ENCODE peak calls at places on chromosomes 2 and 18, in five cellular contexts. V is K562, P is GM12878, I is HepG2, L is H1. M is an unnamed sample.

GRCh38 chr2:70103531-70104061 is 16.3 kb downstream of the PCBP1 start:
- DNase-seq in V (no peak), P (no peak), I (no peak), L (no peak), M (no peak)

GRCh38 chr2:66430906-66431619 is 3.9 kb upstream of the MEIS1 start:
- DNase-seq in V (no peak), P (no peak), I (no peak), L (no peak), M (no peak)

GRCh38 chr2:26479131-26479970 is 1.4 kb upstream of the OTOF start:
- DNase-seq in V (no peak), P (no peak), I (no peak), L (no peak), M (no peak)

GRCh38 chr2:102893870-102894269 is 132.0 kb downstream of the TMEM182 start:
- DNase-seq in V (no peak), P (no peak), I (no peak), L (no peak), M (no peak)

GRCh38 chr2:241769819-241770184 is 6.8 kb upstream of the GAL3ST2 start:
- DNase-seq in V (no peak), P (no peak), I (no peak), L (peak; percentile 44), M (no peak)

GRCh38 chr2:65420712-65421431 is 11.5 kb downstream of the SPRED2 start:
- DNase-seq in V (no peak), P (no peak), I (no peak), L (no peak), M (no peak)

GRCh38 chr18:21275645-21276044 is 33.6 kb downstream of the GREB1L start:
- DNase-seq in V (no peak), P (no peak), I (no peak), L (no peak), M (no peak)

GRCh38 chr2:239667431-239667985 is 266.7 kb upstream of the HDAC4 start:
- DNase-seq in V (no peak), P (no peak), I (no peak), L (no peak), M (no peak)

GRCh38 chr2:45946023-45946422 is 294.5 kb downstream of the PRKCE start:
- DNase-seq in V (no peak), P (no peak), I (no peak), L (no peak), M (no peak)

GRCh38 chr2:163028807-163029206 is 190.2 kb upstream of the KCNH7 start:
- DNase-seq in V (no peak), P (no peak), I (no peak), L (no peak), M (no peak)

GRCh38 chr18:79942786-79943607 is 8.5 kb downstream of the SLC66A2 start:
- DNase-seq in V (no peak), P (no peak), I (no peak), L (no peak), M (no peak)

GRCh38 chr18:9092665-9093064 is 9.8 kb upstream of the NDUFV2 start:
- DNase-seq in V (no peak), P (no peak), I (peak; percentile 97), L (no peak), M (no peak)

GRCh38 chr18:6521804-6522418 is 107.2 kb upstream of the L3MBTL4 start:
- DNase-seq in V (peak; percentile 50), P (peak; percentile 15), I (peak; percentile 53), L (peak; percentile 85), M (peak; percentile 83)

GRCh38 chr18:48841381-48842258 is 109.1 kb downstream of the SMAD7 start:
- DNase-seq in V (peak; percentile 54), P (no peak), I (peak; percentile 27), L (no peak), M (no peak)

GRCh38 chr2:11500702-11501303 is 33.0 kb upstream of the GREB1 start:
- DNase-seq in V (no peak), P (peak; percentile 45), I (no peak), L (no peak), M (no peak)

GRCh38 chr2:204357175-204357695 is 188.0 kb upstream of the PARD3B start:
- DNase-seq in V (no peak), P (no peak), I (no peak), L (no peak), M (no peak)

GRCh38 chr2:174153757-174154680 is 94.3 kb downstream of the OLA1 start:
- DNase-seq in V (no peak), P (no peak), I (no peak), L (no peak), M (no peak)

GRCh38 chr2:37886745-37887144 is 38.3 kb upstream of the RMDN2 start:
- DNase-seq in V (no peak), P (no peak), I (no peak), L (no peak), M (no peak)

GRCh38 chr2:127574656-127575055 is 39.2 kb downstream of the MYO7B start:
- DNase-seq in V (no peak), P (no peak), I (no peak), L (peak; percentile 20), M (no peak)

GRCh38 chr2:1769703-1770422 is 25.5 kb upstream of the PXDN start:
- DNase-seq in V (peak; percentile 83), P (no peak), I (peak; percentile 65), L (peak; percentile 95), M (peak; percentile 95)

GRCh38 chr2:47313141-47313691 is 89.7 kb upstream of the MSH2 start:
- DNase-seq in V (peak; percentile 50), P (no peak), I (peak; percentile 92), L (no peak), M (no peak)

GRCh38 chr18:30499721-30500120 is 542.8 kb downstream of the DSC3 start:
- DNase-seq in V (no peak), P (no peak), I (no peak), L (no peak), M (no peak)

GRCh38 chr2:203949228-203949627 is 12.7 kb downstream of the ICOS start:
- DNase-seq in V (no peak), P (no peak), I (no peak), L (no peak), M (no peak)

DNA sequence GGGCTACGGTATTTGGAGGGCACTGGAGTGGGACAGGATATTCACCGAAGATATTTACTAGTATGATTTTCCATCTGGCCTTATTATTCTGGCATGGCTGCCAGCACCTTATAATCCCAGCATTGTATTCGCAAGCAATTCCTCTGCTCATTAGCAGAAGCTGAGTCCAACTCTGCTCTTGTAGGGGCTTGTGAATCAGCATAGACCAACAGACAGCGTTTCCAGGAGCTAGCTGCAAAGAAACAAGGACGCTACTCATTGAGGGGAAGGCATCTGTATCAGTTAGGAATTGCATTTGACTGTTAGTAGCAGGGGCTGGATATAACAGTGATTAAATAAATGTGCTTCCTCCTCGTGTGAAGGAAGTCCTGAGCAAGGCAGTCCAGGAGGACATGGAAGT is 214.3 kb downstream of the C1D start:
- DNase-seq in V (no peak), P (no peak), I (no peak), L (no peak), M (no peak)
- TF ChIP-seq ATF2 in V (no peak), P (no peak), I (no peak), L (no peak), M (no peak)

DNA sequence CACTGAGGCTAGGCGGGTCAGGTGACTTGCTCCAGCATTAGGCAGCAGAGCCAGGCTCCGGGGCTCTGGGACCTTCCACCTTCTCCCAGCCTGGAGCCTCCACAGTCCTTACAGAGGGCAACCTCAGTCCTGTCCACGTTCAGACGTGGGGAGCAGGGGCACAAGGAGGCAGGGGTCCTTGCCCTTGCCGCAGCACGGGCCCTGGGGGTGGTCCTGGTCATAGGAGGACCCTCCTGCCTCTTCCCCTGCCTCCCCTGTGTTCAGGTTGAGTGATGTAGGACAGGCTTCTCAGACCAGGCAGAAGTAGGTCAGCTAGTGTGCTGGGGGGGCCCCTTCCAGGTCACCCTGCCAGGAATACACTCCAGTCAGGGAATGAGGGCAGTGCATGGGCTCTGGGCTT is 5.4 kb upstream of the ARHGEF4 start:
- DNase-seq in V (no peak), P (no peak), I (no peak), L (no peak), M (no peak)
- TF ChIP-seq CTCF in V (no peak), P (no peak), I (no peak), L (no peak), M (no peak)

GRCh38 chr2:134718956-134719814 is at the start of gene TMEM163:
- DNase-seq in V (peak; percentile 51), P (no peak), I (no peak), L (peak; percentile 66), M (peak; percentile 54)

GRCh38 chr2:134717706-134718094 is 1.1 kb downstream of the TMEM163 start:
- DNase-seq in V (no peak), P (no peak), I (no peak), L (no peak), M (peak; percentile 31)

GRCh38 chr2:134716716-134717585 is 1.8 kb downstream of the TMEM163 start:
- DNase-seq in V (no peak), P (no peak), I (no peak), L (no peak), M (no peak)

GRCh38 chr2:134715932-134716643 is 2.7 kb downstream of the TMEM163 start:
- DNase-seq in V (no peak), P (no peak), I (no peak), L (no peak), M (no peak)

DNA sequence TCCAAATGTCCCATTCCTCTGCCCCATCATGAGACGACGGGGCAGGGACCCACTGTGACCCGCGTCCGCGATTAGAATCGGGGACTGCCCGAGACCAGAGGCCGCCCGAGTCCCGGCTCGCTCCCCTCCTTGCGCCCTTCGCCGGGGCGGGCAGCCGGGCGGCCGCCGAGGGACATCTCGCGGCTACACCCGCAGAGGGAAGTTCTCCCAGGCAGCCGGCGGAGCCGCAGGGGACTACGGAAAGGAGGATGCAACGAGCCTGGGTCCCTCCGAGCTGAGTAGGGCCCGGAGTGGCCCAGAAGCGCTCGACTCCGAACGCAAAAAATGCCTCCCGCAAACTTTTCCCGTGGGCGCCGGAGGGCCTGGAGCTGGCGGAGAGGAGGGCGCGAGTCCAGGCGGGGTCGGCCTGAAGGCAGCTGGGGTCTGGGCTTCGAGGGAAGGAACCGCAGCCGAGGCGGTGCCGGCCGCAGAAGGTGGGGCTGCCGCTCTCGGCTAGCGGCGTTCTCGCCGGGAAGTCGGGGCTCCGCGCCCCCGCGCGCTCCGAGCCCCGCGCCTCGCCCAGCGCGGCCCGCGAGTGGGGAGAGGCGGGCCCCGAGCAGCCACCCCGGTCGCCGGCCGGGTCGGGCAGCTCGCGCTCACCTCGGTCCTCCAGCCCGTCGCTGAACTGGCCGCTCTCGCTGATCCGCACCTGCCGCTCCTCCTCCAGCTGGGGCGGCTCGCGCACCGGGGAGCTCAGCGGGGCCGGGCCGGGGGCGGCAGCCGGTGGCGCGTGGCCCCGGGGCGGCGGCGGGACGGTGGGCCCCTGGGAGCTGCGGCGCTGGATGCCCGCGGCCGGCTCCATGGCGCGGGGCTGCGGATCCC is 475 bp downstream of the TMEM163 start:
- DNase-seq in V (no peak), P (no peak), I (no peak), L (peak; percentile 77), M (peak; percentile 50)
- TF ChIP-seq ATF2 in V (no peak), P (no peak), I (no peak), L (no peak), M (no peak)

DNA sequence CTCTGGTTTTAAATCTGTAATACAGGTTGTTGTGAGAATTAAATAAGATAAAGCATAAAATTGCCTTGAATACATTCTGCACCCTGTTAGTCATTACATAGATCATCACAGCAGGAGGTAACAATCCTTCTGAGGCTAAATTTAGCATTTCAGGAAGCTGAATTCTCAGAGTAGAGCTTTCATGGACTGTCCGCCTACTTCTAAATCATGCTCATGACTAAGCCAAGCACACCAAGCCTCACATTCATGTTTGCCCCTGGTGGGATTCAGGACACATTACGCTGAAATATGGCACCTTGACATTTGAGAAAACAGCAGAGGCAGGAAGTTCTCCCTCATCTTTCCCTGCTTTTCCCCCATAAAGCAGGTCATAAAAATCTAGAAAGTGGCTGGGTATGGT is 16.6 kb upstream of the PIK3C3 start:
- DNase-seq in V (no peak), P (no peak), I (no peak), L (no peak), M (no peak)
- TF ChIP-seq CTCF in V (no peak), P (no peak), I (no peak), L (peak; percentile 21), M (no peak)

M was measured in WTC11.